ENCODE peak calls at places on chromosomes 4 and X, in nine cellular contexts. J is HFF-Myc; E is CD8-positive, alpha-beta T cell; R is tibial nerve; I is gastrocnemius medialis; F is AG10803; C is Calu3; V is AG04449; A is fibroblast of pulmonary artery. X is an unnamed sample.

GRCh38 chr4:53547983-53548382 is 43.3 kb downstream of the LNX1 start:
- DNase-seq in J (no peak), E (no peak), R (no peak), I (no peak), F (peak; percentile 59), C (no peak), V (no peak), A (peak; percentile 65), X (no peak)

GRCh38 chr4:48554606-48555005 is 64.6 kb downstream of the ZAR1 start:
- DNase-seq in J (no peak), E (no peak), R (no peak), I (no peak), F (no peak), C (no peak), V (no peak), A (no peak), X (no peak)

GRCh38 chrX:121479406-121479805 is 432.0 kb downstream of the GLUD2 start:
- DNase-seq in J (no peak), E (no peak), R (no peak), I (no peak), F (no peak), C (no peak), V (no peak), A (no peak), X (no peak)

GRCh38 chr4:3248811-3249661 is at the start of gene MSANTD1:
- DNase-seq in J (peak; percentile 39), E (no peak), R (no peak), I (no peak), F (peak; percentile 57), C (no peak), V (no peak), A (peak; percentile 60), X (peak; percentile 37)

GRCh38 chrX:3252744-3253143 is 93.7 kb downstream of the MXRA5 start:
- DNase-seq in J (no peak), E (no peak), R (no peak), I (no peak), F (peak; percentile 39), C (no peak), V (no peak), A (peak; percentile 18), X (peak; percentile 49)

GRCh38 chr4:109682875-109683274 is 20.4 kb downstream of the CASP6 start:
- DNase-seq in J (no peak), E (no peak), R (no peak), I (no peak), F (no peak), C (no peak), V (no peak), A (no peak), X (no peak)

GRCh38 chr4:183563874-183564273 is 59.0 kb downstream of the ING2 start:
- DNase-seq in J (no peak), E (no peak), R (no peak), I (no peak), F (peak; percentile 24), C (peak; percentile 20), V (no peak), A (peak; percentile 20), X (no peak)

GRCh38 chr4:147312376-147313046 is 168.4 kb upstream of the EDNRA start:
- DNase-seq in J (peak; percentile 19), E (no peak), R (no peak), I (no peak), F (peak; percentile 25), C (no peak), V (peak; percentile 28), A (peak; percentile 51), X (no peak)

GRCh38 chrX:148049441-148049840 is 68.3 kb downstream of the FMR1NB start:
- DNase-seq in J (no peak), E (no peak), R (no peak), I (no peak), F (peak; percentile 23), C (peak; percentile 1), V (no peak), A (peak; percentile 50), X (no peak)

GRCh38 chr4:40515398-40516293 is 114.0 kb downstream of the RBM47 start:
- DNase-seq in J (no peak), E (no peak), R (no peak), I (no peak), F (peak; percentile 11), C (peak; percentile 40), V (no peak), A (peak; percentile 30), X (no peak)

GRCh38 chr4:126479709-126480108 is 1153.0 kb upstream of the INTU start:
- DNase-seq in J (no peak), E (no peak), R (no peak), I (no peak), F (no peak), C (no peak), V (no peak), A (no peak), X (no peak)
- TF ChIP-seq CTCF in J (no peak), E (no peak), R (no peak), I (no peak), F (no peak), C (no peak), V (no peak), A (no peak), X (no peak)

GRCh38 chr4:108650212-108651067 is at the start of gene OSTC:
- DNase-seq in J (peak; percentile 88), E (peak; percentile 81), R (peak; percentile 93), I (peak; percentile 87), F (peak; percentile 97), C (peak; percentile 88), V (peak; percentile 88), A (peak; percentile 98), X (peak; percentile 92)
- TF ChIP-seq CTCF in J (peak; percentile 19), E (no peak), R (peak; percentile 20), I (no peak), F (peak; percentile 32), C (no peak), V (peak; percentile 38), A (peak; percentile 2), X (no peak)

DNA sequence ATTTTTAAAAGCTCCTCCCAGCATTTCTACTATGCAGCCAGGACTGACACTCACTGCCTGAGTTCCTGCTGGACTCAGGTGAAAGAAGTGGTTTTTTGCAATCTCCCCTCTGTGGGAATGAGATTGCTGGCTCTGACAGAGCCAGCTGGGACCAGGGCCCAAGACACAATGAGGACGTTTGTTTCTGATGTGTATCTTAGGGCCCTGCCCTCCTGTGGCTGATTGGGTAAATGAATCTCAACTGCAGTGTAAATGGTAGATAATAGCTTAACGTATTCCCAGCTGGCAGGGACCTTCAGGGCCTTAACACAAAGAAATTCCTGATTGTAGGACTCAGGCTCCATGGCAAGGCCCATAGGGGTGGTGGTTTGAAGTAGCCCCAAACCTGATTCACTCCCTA is 85.8 kb upstream of the PRPS1 start:
- DNase-seq in J (no peak), E (no peak), R (no peak), I (no peak), F (peak; percentile 21), C (peak; percentile 54), V (no peak), A (peak; percentile 14), X (no peak)
- TF ChIP-seq CTCF in J (no peak), E (no peak), R (no peak), I (no peak), F (peak; percentile 34), C (no peak), V (peak; percentile 16), A (no peak), X (no peak)

DNA sequence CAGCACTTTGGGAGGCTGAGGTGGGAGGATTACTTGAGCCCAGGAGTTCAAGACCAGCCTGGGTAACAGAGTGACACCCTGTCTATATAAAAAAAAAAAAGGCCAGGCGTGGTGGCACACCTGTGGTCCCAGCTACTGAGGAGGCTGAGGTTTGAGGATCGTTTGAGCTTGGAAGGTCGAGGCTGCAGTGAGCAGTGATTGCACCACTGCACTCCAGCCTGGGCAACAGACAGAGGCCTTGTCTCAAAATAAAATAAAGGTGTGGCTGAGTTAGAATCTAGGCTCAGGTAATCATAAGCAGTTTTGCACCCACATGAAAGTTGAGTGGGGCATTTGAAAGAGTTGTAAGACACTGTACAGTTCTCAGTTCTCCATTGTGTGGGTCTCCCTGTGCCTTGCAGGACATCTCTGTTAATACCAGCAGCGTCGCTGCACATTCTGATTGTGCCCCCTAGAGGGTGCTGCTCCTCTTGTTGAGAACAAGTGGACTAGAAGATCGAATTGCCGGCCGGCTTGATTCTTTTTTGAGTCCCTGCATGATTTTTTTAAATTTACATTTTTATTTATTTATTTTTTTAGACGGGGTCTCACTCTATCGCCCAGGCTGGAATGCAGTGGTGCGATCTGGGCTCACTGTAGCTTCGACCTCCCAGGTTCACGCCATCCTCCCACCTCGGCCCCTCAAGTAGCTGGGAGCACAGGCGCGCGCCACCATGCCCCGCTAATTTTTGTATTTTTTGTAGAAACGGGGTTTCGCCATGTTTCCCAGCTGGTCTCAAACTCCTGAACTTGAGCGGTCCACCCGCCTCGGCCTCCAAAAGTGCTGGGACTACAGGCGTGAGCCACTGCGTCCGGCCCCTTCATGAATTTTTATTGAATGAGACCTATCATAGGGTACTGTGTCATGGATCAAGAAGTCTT is 73.6 kb upstream of the RBMX start:
- DNase-seq in J (peak; percentile 25), E (peak; percentile 13), R (peak; percentile 17), I (no peak), F (peak; percentile 67), C (peak; percentile 65), V (peak; percentile 23), A (peak; percentile 80), X (no peak)
- TF ChIP-seq CTCF in J (peak; percentile 62), E (peak; percentile 51), R (peak; percentile 42), I (peak; percentile 26), F (peak; percentile 67), C (peak; percentile 43), V (peak; percentile 68), A (peak; percentile 63), X (peak; percentile 65)

GRCh38 chrX:8741981-8742380 is 10.0 kb upstream of the ANOS1 start:
- DNase-seq in J (no peak), E (no peak), R (no peak), I (no peak), F (no peak), C (no peak), V (no peak), A (no peak), X (no peak)

GRCh38 chrX:8737883-8738282 is 5.9 kb upstream of the ANOS1 start:
- DNase-seq in J (no peak), E (no peak), R (no peak), I (no peak), F (no peak), C (no peak), V (no peak), A (no peak), X (no peak)

GRCh38 chrX:8743126-8743732 is 11.3 kb upstream of the ANOS1 start:
- DNase-seq in J (no peak), E (peak; percentile 20), R (peak; percentile 16), I (no peak), F (peak; percentile 25), C (peak; percentile 76), V (no peak), A (peak; percentile 48), X (no peak)

DNA sequence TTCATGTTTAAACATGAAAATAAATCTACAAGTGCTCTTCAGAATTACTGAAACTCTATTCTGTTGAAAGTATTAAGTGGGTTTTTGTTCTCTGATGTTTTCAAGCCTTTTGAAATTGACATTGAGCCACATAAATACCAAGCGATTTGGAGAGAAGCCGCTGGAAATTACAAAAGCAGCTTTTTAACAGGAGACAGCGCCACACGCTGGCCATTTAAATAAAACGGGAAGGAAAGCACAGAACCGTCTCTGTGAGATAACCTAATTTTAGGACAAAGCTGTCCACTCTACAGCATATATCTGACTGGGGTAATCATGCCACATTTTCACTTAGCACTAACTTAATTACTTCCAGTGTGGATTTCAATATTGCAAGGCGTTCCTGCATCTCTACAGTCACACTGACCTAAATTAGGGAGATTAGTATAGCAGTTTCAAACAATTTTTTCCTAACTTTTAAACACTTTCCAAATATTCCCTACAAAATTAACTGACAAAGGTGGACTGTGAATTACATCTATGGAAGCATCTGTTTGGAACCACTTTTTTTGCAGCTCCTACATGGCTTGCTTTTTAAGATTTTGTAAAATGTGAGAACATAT is 6.8 kb upstream of the ANOS1 start:
- DNase-seq in J (no peak), E (no peak), R (peak; percentile 19), I (no peak), F (peak; percentile 28), C (peak; percentile 27), V (no peak), A (peak; percentile 59), X (no peak)
- TF ChIP-seq CTCF in J (peak; percentile 50), E (peak; percentile 47), R (peak; percentile 58), I (peak; percentile 62), F (peak; percentile 58), C (peak; percentile 36), V (peak; percentile 30), A (peak; percentile 48), X (peak; percentile 68)